ENCODE peak calls at places on chromosomes 7 and 10, in four cellular contexts. One of them, this sample, is unnamed.

GRCh38 chr7:80508440-80508839 is 3.4 kb downstream of the GNAT3 start:
- DNase-seq in T-helper 22 cell: no peak
- DNase-seq in GM23248: peak
- DNase-seq in psoas muscle: no peak
- DNase-seq in this sample: no peak

GRCh38 chr10:91683976-91684375 is 51.1 kb upstream of the PPP1R3C start:
- DNase-seq in T-helper 22 cell: no peak
- DNase-seq in GM23248: peak
- DNase-seq in psoas muscle: no peak
- DNase-seq in this sample: no peak

GRCh38 chr10:69093933-69094332 is 6.0 kb downstream of the SRGN start:
- DNase-seq in psoas muscle: no peak
- DNase-seq in GM23248: peak
- DNase-seq in T-helper 22 cell: no peak
- DNase-seq in this sample: no peak

GRCh38 chr7:75649462-75649861 is 89.3 kb downstream of the HIP1 start:
- DNase-seq in psoas muscle: no peak
- DNase-seq in T-helper 22 cell: no peak
- DNase-seq in GM23248: no peak
- DNase-seq in this sample: no peak

GRCh38 chr7:1060315-1061080 is 16.2 kb downstream of the GPR146 start:
- DNase-seq in T-helper 22 cell: no peak
- DNase-seq in GM23248: no peak
- DNase-seq in psoas muscle: peak
- DNase-seq in this sample: no peak

GRCh38 chr10:111600772-111601171 is 523.9 kb downstream of the ADRA2A start:
- DNase-seq in T-helper 22 cell: no peak
- DNase-seq in GM23248: no peak
- DNase-seq in psoas muscle: no peak
- DNase-seq in this sample: no peak

GRCh38 chr7:158579662-158580646 is 7.7 kb downstream of the PTPRN2 start:
- DNase-seq in psoas muscle: no peak
- DNase-seq in T-helper 22 cell: no peak
- DNase-seq in GM23248: no peak
- DNase-seq in this sample: no peak

GRCh38 chr7:36961097-36961496 is 236.8 kb upstream of the AOAH start:
- DNase-seq in psoas muscle: no peak
- DNase-seq in GM23248: no peak
- DNase-seq in T-helper 22 cell: no peak
- DNase-seq in this sample: no peak

GRCh38 chr10:55374917-55375316 is 573.9 kb upstream of the PCDH15 start:
- DNase-seq in psoas muscle: no peak
- DNase-seq in T-helper 22 cell: no peak
- DNase-seq in GM23248: peak
- DNase-seq in this sample: no peak

GRCh38 chr10:1577371-1577770 is 160.0 kb downstream of the ADARB2 start:
- DNase-seq in T-helper 22 cell: no peak
- DNase-seq in GM23248: no peak
- DNase-seq in psoas muscle: no peak
- DNase-seq in this sample: no peak

GRCh38 chr10:82953331-82953730 is 1078.3 kb downstream of the NRG3 start:
- DNase-seq in psoas muscle: no peak
- DNase-seq in T-helper 22 cell: no peak
- DNase-seq in GM23248: no peak
- DNase-seq in this sample: no peak

GRCh38 chr10:35005868-35006267 is 84.3 kb downstream of the CUL2 start:
- DNase-seq in GM23248: peak
- DNase-seq in psoas muscle: no peak
- DNase-seq in T-helper 22 cell: no peak
- DNase-seq in this sample: no peak

GRCh38 chr10:35783305-35783838 is 141.3 kb upstream of the FZD8 start:
- DNase-seq in psoas muscle: no peak
- DNase-seq in GM23248: peak
- DNase-seq in T-helper 22 cell: no peak
- DNase-seq in this sample: no peak

GRCh38 chr10:91311601-91312000 is 91.1 kb downstream of the PCGF5 start:
- DNase-seq in T-helper 22 cell: no peak
- DNase-seq in psoas muscle: no peak
- DNase-seq in GM23248: no peak
- DNase-seq in this sample: no peak

GRCh38 chr7:97005764-97006145 is 402 bp downstream of the DLX6 start:
- DNase-seq in T-helper 22 cell: no peak
- DNase-seq in psoas muscle: no peak
- DNase-seq in GM23248: no peak
- DNase-seq in this sample: no peak

GRCh38 chr7:129872054-129872453 is 80.7 kb downstream of the UBE2H start:
- DNase-seq in psoas muscle: no peak
- DNase-seq in GM23248: no peak
- DNase-seq in T-helper 22 cell: no peak
- DNase-seq in this sample: no peak

GRCh38 chr7:128236924-128237586 is 4.0 kb upstream of the LEP start:
- DNase-seq in T-helper 22 cell: no peak
- DNase-seq in psoas muscle: no peak
- DNase-seq in GM23248: peak
- DNase-seq in this sample: no peak

GRCh38 chr7:130441408-130441854 is 615 bp upstream of the CEP41 start:
- DNase-seq in GM23248: peak
- DNase-seq in psoas muscle: no peak
- DNase-seq in T-helper 22 cell: no peak
- DNase-seq in this sample: no peak

GRCh38 chr10:28302012-28302667 is 724 bp downstream of the MPP7 start:
- DNase-seq in psoas muscle: no peak
- DNase-seq in GM23248: peak
- DNase-seq in T-helper 22 cell: no peak
- DNase-seq in this sample: no peak

GRCh38 chr10:44393051-44393630 is 8.2 kb upstream of the CXCL12 start:
- DNase-seq in GM23248: no peak
- DNase-seq in T-helper 22 cell: no peak
- DNase-seq in psoas muscle: no peak
- DNase-seq in this sample: no peak

GRCh38 chr10:79106251-79106650 is 37.5 kb downstream of the ZMIZ1 start:
- DNase-seq in GM23248: no peak
- DNase-seq in T-helper 22 cell: no peak
- DNase-seq in psoas muscle: no peak
- DNase-seq in this sample: no peak

GRCh38 chr7:89283311-89283710 is 487.8 kb upstream of the TEX47 start:
- DNase-seq in GM23248: no peak
- DNase-seq in T-helper 22 cell: no peak
- DNase-seq in psoas muscle: no peak
- DNase-seq in this sample: no peak

GRCh38 chr7:24597014-24597413 is 23.8 kb downstream of the PALS2 start:
- DNase-seq in GM23248: no peak
- DNase-seq in psoas muscle: no peak
- DNase-seq in T-helper 22 cell: no peak
- DNase-seq in this sample: no peak

GRCh38 chr7:34078864-34079263 is 173.5 kb downstream of the BMPER start:
- DNase-seq in GM23248: no peak
- DNase-seq in psoas muscle: no peak
- DNase-seq in T-helper 22 cell: no peak
- DNase-seq in this sample: no peak

GRCh38 chr10:50417486-50417905 is 166.2 kb upstream of the ASAH2 start:
- DNase-seq in psoas muscle: no peak
- DNase-seq in GM23248: peak
- DNase-seq in T-helper 22 cell: no peak
- DNase-seq in this sample: no peak

GRCh38 chr10:27865221-27865635 is 119.6 kb upstream of the MKX start:
- DNase-seq in psoas muscle: no peak
- DNase-seq in GM23248: peak
- DNase-seq in T-helper 22 cell: no peak
- DNase-seq in this sample: no peak

GRCh38 chr7:8511810-8512209 is 78.4 kb downstream of the NXPH1 start:
- DNase-seq in T-helper 22 cell: no peak
- DNase-seq in GM23248: no peak
- DNase-seq in psoas muscle: no peak
- DNase-seq in this sample: no peak

GRCh38 chr7:132497098-132497497 is 79.2 kb downstream of the PLXNA4 start:
- DNase-seq in T-helper 22 cell: no peak
- DNase-seq in psoas muscle: no peak
- DNase-seq in GM23248: no peak
- DNase-seq in this sample: no peak

GRCh38 chr10:47299989-47300931 is at the start of gene GDF10:
- DNase-seq in GM23248: peak
- DNase-seq in psoas muscle: no peak
- DNase-seq in T-helper 22 cell: no peak
- DNase-seq in this sample: no peak

GRCh38 chr7:143285806-143286521 is 1.2 kb downstream of the TMEM139 start:
- DNase-seq in T-helper 22 cell: no peak
- DNase-seq in GM23248: no peak
- DNase-seq in psoas muscle: no peak
- DNase-seq in this sample: no peak

GRCh38 chr10:6501931-6502330 is 78.1 kb downstream of the PRKCQ start:
- DNase-seq in GM23248: no peak
- DNase-seq in T-helper 22 cell: no peak
- DNase-seq in psoas muscle: no peak
- DNase-seq in this sample: no peak

GRCh38 chr7:75559355-75559986 is 67.4 kb downstream of the SPDYE5 start:
- DNase-seq in T-helper 22 cell: no peak
- DNase-seq in psoas muscle: peak
- DNase-seq in GM23248: no peak
- DNase-seq in this sample: no peak

This sample was measured in effector memory CD4-positive, alpha-beta T cell.